ENCODE peak calls at places on chromosomes 5 and 9, in seven cellular contexts. C, X, Z, B, D, P and L are unnamed samples.

GRCh38 chr5:159441441-159441840 is 111.2 kb upstream of the IL12B start:
- DNase-seq in P (peak), X (no peak), B (no peak), Z (no peak), C (no peak), D (no peak), L (no peak)

GRCh38 chr5:66646570-66646969 is 50.4 kb downstream of the MAST4 start:
- DNase-seq in P (no peak), D (no peak), C (no peak), Z (no peak), B (no peak), X (no peak), L (no peak)

GRCh38 chr5:93800988-93801811 is 59.8 kb upstream of the POU5F2 start:
- DNase-seq in D (no peak), P (peak), X (no peak), B (peak), C (no peak), Z (peak), L (peak)

GRCh38 chr9:7363777-7364477 is 435.7 kb downstream of the DMAC1 start:
- DNase-seq in D (no peak), B (no peak), C (no peak), X (no peak), P (no peak), Z (no peak), L (no peak)

GRCh38 chr5:115815693-115816225 is 700 bp downstream of the CDO1 start:
- DNase-seq in C (no peak), Z (no peak), D (no peak), X (no peak), B (no peak), P (peak), L (no peak)

GRCh38 chr5:151110122-151110681 is 29.4 kb upstream of the TNIP1 start:
- DNase-seq in P (no peak), C (no peak), Z (no peak), X (no peak), B (no peak), D (no peak), L (no peak)

GRCh38 chr5:179304466-179304865 is 40.8 kb downstream of the ADAMTS2 start:
- DNase-seq in D (no peak), B (no peak), X (no peak), Z (no peak), C (peak), P (no peak), L (no peak)

GRCh38 chr5:1737790-1738405 is 61.7 kb downstream of the MRPL36 start:
- DNase-seq in P (no peak), X (peak), D (peak), B (peak), C (no peak), Z (peak), L (peak)

GRCh38 chr9:136528716-136529341 is 17.0 kb downstream of the NOTCH1 start:
- DNase-seq in P (no peak), Z (no peak), B (no peak), C (no peak), D (no peak), X (no peak), L (no peak)

GRCh38 chr9:93673271-93673843 is 97.0 kb downstream of the PHF2 start:
- DNase-seq in X (no peak), D (no peak), B (no peak), C (no peak), Z (no peak), P (no peak), L (no peak)

GRCh38 chr9:109855540-109855939 is 75.5 kb downstream of the PALM2AKAP2 start:
- DNase-seq in P (no peak), C (no peak), B (no peak), D (no peak), X (no peak), Z (no peak), L (no peak)

GRCh38 chr5:45260292-45260691 is 435.9 kb downstream of the HCN1 start:
- DNase-seq in X (no peak), B (no peak), Z (no peak), C (no peak), P (no peak), D (no peak), L (no peak)

GRCh38 chr9:33048054-33048465 is 23.0 kb downstream of the DNAJA1 start:
- DNase-seq in B (peak), D (no peak), P (no peak), C (no peak), X (no peak), Z (no peak), L (no peak)

GRCh38 chr9:98867434-98868168 is 60.1 kb downstream of the GALNT12 start:
- DNase-seq in C (peak), D (peak), B (peak), Z (peak), P (peak), X (no peak), L (peak)

GRCh38 chr9:9942764-9943424 is 669.9 kb downstream of the PTPRD start:
- DNase-seq in P (peak), B (peak), Z (peak), C (peak), X (peak), D (peak), L (no peak)

GRCh38 chr9:72665421-72665820 is 144.0 kb downstream of the TMC1 start:
- DNase-seq in C (peak), B (no peak), Z (no peak), D (no peak), X (no peak), P (no peak), L (no peak)

GRCh38 chr5:13985736-13986418 is 41.4 kb upstream of the DNAH5 start:
- DNase-seq in P (peak), Z (peak), B (no peak), D (no peak), C (peak), X (no peak), L (no peak)

GRCh38 chr9:135971892-135972291 is 10.7 kb upstream of the UBAC1 start:
- DNase-seq in C (no peak), B (peak), P (no peak), X (no peak), D (no peak), Z (no peak), L (no peak)

GRCh38 chr5:137696481-137696880 is 39.4 kb downstream of the KLHL3 start:
- DNase-seq in D (no peak), P (no peak), C (no peak), B (no peak), X (peak), Z (no peak), L (no peak)

GRCh38 chr5:4233671-4234070 is 638.0 kb downstream of the IRX1 start:
- DNase-seq in Z (no peak), D (no peak), P (no peak), C (no peak), X (no peak), B (no peak), L (no peak)

GRCh38 chr5:95913663-95914062 is 48.0 kb downstream of the ELL2 start:
- DNase-seq in P (no peak), D (no peak), Z (no peak), C (no peak), B (no peak), X (no peak), L (no peak)

GRCh38 chr5:144567416-144567770 is 396.7 kb downstream of the KCTD16 start:
- DNase-seq in Z (no peak), X (no peak), B (no peak), C (no peak), P (no peak), D (no peak), L (no peak)